ENCODE peak calls at places on chromosomes 7 and 10, in five cellular contexts. D, O, N, C and E are unnamed samples.

GRCh38 chr10:14556285-14556956 is 218.3 kb downstream of the FAM107B start:
- DNase-seq in O (no peak), N (no peak), C (no peak), D (peak; percentile 49), E (no peak)

GRCh38 chr7:151014950-151015349 is 9.3 kb downstream of the ATG9B start:
- DNase-seq in N (peak; percentile 51), D (no peak), O (peak; percentile 87), C (no peak), E (no peak)

GRCh38 chr7:128247640-128248194 is 6.6 kb downstream of the LEP start:
- DNase-seq in O (peak; percentile 83), C (no peak), D (no peak), N (peak; percentile 27), E (peak; percentile 66)

GRCh38 chr7:74542558-74543117 is 88.9 kb downstream of the GTF2IRD1 start:
- DNase-seq in N (no peak), O (no peak), C (no peak), D (no peak), E (no peak)

GRCh38 chr7:79284226-79284625 is 169.2 kb downstream of the MAGI2 start:
- DNase-seq in O (no peak), C (no peak), D (no peak), N (no peak), E (no peak)

GRCh38 chr7:108026647-108027046 is 23.7 kb upstream of the LAMB1 start:
- DNase-seq in D (no peak), C (no peak), N (no peak), O (no peak), E (peak; percentile 20)

GRCh38 chr10:74485283-74485682 is 334.3 kb downstream of the ADK start:
- DNase-seq in N (no peak), D (no peak), O (no peak), C (no peak), E (no peak)

GRCh38 chr7:69953319-69954067 is 355.2 kb downstream of the AUTS2 start:
- DNase-seq in N (no peak), O (no peak), D (no peak), C (no peak), E (no peak)

GRCh38 chr7:2717293-2717904 is 29.4 kb downstream of the AMZ1 start:
- DNase-seq in D (peak; percentile 56), N (no peak), O (peak; percentile 85), C (no peak), E (no peak)

GRCh38 chr7:127803626-127804025 is 151.6 kb downstream of the SND1 start:
- DNase-seq in O (no peak), D (no peak), N (no peak), C (no peak), E (peak; percentile 14)

GRCh38 chr10:132687181-132687892 is 98.6 kb downstream of the NKX6-2 start:
- DNase-seq in D (no peak), N (no peak), O (peak; percentile 77), C (no peak), E (no peak)

GRCh38 chr7:73436031-73436929 is 2.7 kb downstream of the FZD9 start:
- DNase-seq in N (peak; percentile 67), C (no peak), O (peak; percentile 89), D (no peak), E (peak; percentile 60)

GRCh38 chr10:3406556-3406955 is 234.0 kb upstream of the PITRM1 start:
- DNase-seq in C (no peak), D (no peak), N (no peak), O (peak; percentile 42), E (no peak)

GRCh38 chr10:104197364-104197763 is 34.8 kb downstream of the CFAP43 start:
- DNase-seq in C (no peak), D (no peak), O (no peak), N (peak; percentile 18), E (no peak)

GRCh38 chr10:84263716-84264115 is 18.9 kb downstream of the RGR start:
- DNase-seq in O (no peak), C (no peak), N (no peak), D (no peak), E (no peak)

GRCh38 chr10:28300027-28300426 is 2.8 kb downstream of the MPP7 start:
- DNase-seq in O (peak; percentile 45), C (no peak), D (no peak), N (no peak), E (no peak)

GRCh38 chr10:67669978-67670377 is 26.0 kb downstream of the CTNNA3 start:
- DNase-seq in O (no peak), D (no peak), N (no peak), C (no peak), E (no peak)

GRCh38 chr10:46520941-46521340 is 35.5 kb downstream of the GPRIN2 start:
- DNase-seq in C (peak; percentile 11), D (no peak), N (peak; percentile 83), O (peak; percentile 86), E (peak; percentile 94)

GRCh38 chr10:22655312-22655973 is 58.9 kb downstream of the PIP4K2A start:
- DNase-seq in N (no peak), C (no peak), D (no peak), O (no peak), E (peak; percentile 56)

GRCh38 chr7:129739427-129739826 is 127.9 kb downstream of the NRF1 start:
- DNase-seq in N (peak; percentile 70), C (no peak), D (no peak), O (no peak), E (peak; percentile 10)

GRCh38 chr7:38448076-38448475 is 174.6 kb upstream of the TARP start:
- DNase-seq in C (no peak), D (no peak), O (no peak), N (peak; percentile 31), E (no peak)

GRCh38 chr7:125149151-125149550 is 219.5 kb upstream of the POT1 start:
- DNase-seq in N (no peak), D (no peak), C (no peak), O (no peak), E (no peak)

GRCh38 chr10:122567056-122567660 is 6.6 kb downstream of the DMBT1 start:
- DNase-seq in C (no peak), O (no peak), N (peak; percentile 16), D (peak; percentile 58), E (peak; percentile 22)

GRCh38 chr10:124626759-124627380 is 117.3 kb downstream of the FAM53B start:
- DNase-seq in O (no peak), N (peak; percentile 40), D (no peak), C (no peak), E (no peak)

GRCh38 chr10:43857206-43857952 is 208.7 kb upstream of the ZNF32 start:
- DNase-seq in N (peak; percentile 76), C (no peak), D (no peak), O (peak; percentile 89), E (peak; percentile 94)

GRCh38 chr7:121002-121401 is 71.4 kb upstream of the FAM20C start:
- DNase-seq in N (no peak), O (no peak), D (no peak), C (no peak), E (no peak)

GRCh38 chr10:73209705-73210104 is 37.4 kb downstream of the DNAJC9 start:
- DNase-seq in C (no peak), N (peak; percentile 25), D (no peak), O (peak; percentile 37), E (peak; percentile 35)

GRCh38 chr7:1250901-1251300 is 18.2 kb downstream of the UNCX start:
- DNase-seq in C (no peak), D (no peak), O (no peak), N (no peak), E (no peak)

GRCh38 chr10:84026821-84027257 is 112.5 kb upstream of the GHITM start:
- DNase-seq in O (no peak), N (peak; percentile 9), D (peak; percentile 31), C (no peak), E (no peak)

GRCh38 chr7:105519353-105519752 is 2.7 kb downstream of the PUS7 start:
- DNase-seq in O (no peak), N (no peak), D (no peak), C (no peak), E (no peak)

GRCh38 chr10:50316169-50316568 is 64.9 kb upstream of the ASAH2 start:
- DNase-seq in D (no peak), C (no peak), O (no peak), N (no peak), E (no peak)

GRCh38 chr7:139153832-139154231 is 44.3 kb upstream of the ZC3HAV1 start:
- DNase-seq in O (no peak), C (no peak), D (no peak), N (peak; percentile 88), E (peak; percentile 70)

GRCh38 chr7:131802195-131802594 is 245.8 kb upstream of the PODXL start:
- DNase-seq in O (no peak), N (no peak), D (no peak), C (no peak), E (no peak)

GRCh38 chr10:48898426-48898825 is 41.2 kb downstream of the LRRC18 start:
- DNase-seq in N (no peak), O (no peak), D (no peak), C (no peak), E (no peak)

GRCh38 chr10:74799840-74800239 is 26.6 kb upstream of the KAT6B start:
- DNase-seq in O (peak; percentile 26), N (peak; percentile 88), D (no peak), C (no peak), E (peak; percentile 75)

GRCh38 chr10:76133597-76134255 is 702.3 kb downstream of the LRMDA start:
- DNase-seq in N (no peak), O (no peak), D (no peak), C (no peak), E (peak; percentile 70)

GRCh38 chr7:35526645-35527044 is 168.3 kb downstream of the HERPUD2 start:
- DNase-seq in D (no peak), C (no peak), N (no peak), O (no peak), E (no peak)

GRCh38 chr10:121536271-121536918 is 61.8 kb downstream of the FGFR2 start:
- DNase-seq in N (no peak), C (no peak), O (no peak), D (no peak), E (no peak)